ENCODE peak calls at places on chromosomes 3 and 15, in five cellular contexts. D, T, L, R and B are unnamed samples.

GRCh38 chr15:99925661-99926461 is 192.6 kb upstream of the LYSMD4 start:
- DNase-seq in L (no peak), T (no peak), R (peak; percentile 67), D (no peak), B (no peak)

GRCh38 chr3:128079823-128080222 is 27.6 kb downstream of the SEC61A1 start:
- DNase-seq in T (no peak), D (no peak), L (no peak), R (no peak), B (no peak)

GRCh38 chr3:129794319-129795201 is 99.0 kb downstream of the TMCC1 start:
- DNase-seq in L (no peak), R (no peak), T (no peak), D (peak; percentile 56), B (peak; percentile 89)

GRCh38 chr15:84929795-84930371 is 45.4 kb downstream of the SLC28A1 start:
- DNase-seq in L (peak; percentile 69), D (no peak), T (peak; percentile 77), R (no peak), B (peak; percentile 98)

GRCh38 chr3:83034806-83035703 is 1273.6 kb upstream of the GBE1 start:
- DNase-seq in R (no peak), D (no peak), L (no peak), T (no peak), B (no peak)

GRCh38 chr3:185716436-185717090 is 108.3 kb downstream of the IGF2BP2 start:
- DNase-seq in L (no peak), R (no peak), T (no peak), D (no peak), B (no peak)

GRCh38 chr3:183824761-183825379 is 507 bp downstream of the MAP6D1 start:
- DNase-seq in R (no peak), L (peak; percentile 38), D (peak; percentile 53), T (no peak), B (peak; percentile 12)

GRCh38 chr15:22979699-22980188 is 424 bp downstream of the CYFIP1 start:
- DNase-seq in D (peak; percentile 48), R (peak; percentile 5), L (peak; percentile 40), T (no peak), B (no peak)

GRCh38 chr15:77546050-77546501 is 86.6 kb downstream of the LINGO1 start:
- DNase-seq in D (no peak), L (peak; percentile 89), T (peak; percentile 63), R (no peak), B (peak; percentile 81)

GRCh38 chr3:119608591-119608990 is 10.9 kb downstream of the PLA1A start:
- DNase-seq in R (no peak), L (no peak), T (no peak), D (no peak), B (no peak)